ENCODE peak calls at places on chromosomes 2 and 18, in eight cellular contexts. One of them, this sample, is unnamed.

GRCh38 chr2:1701556-1702185 is 42.6 kb downstream of the PXDN start:
- DNase-seq in GM23338: peak
- DNase-seq in NCI-H1417: no peak
- DNase-seq in pons: no peak
- DNase-seq in pulmonary artery endothelial cell: no peak
- DNase-seq in GM13977: no peak
- DNase-seq in NCI-H446: no peak
- DNase-seq in SIG-M5: no peak
- DNase-seq in this sample: no peak

GRCh38 chr2:187890690-187891089 is 336.5 kb upstream of the TFPI start:
- DNase-seq in GM23338: peak
- DNase-seq in NCI-H1417: no peak
- DNase-seq in pons: no peak
- DNase-seq in pulmonary artery endothelial cell: peak
- DNase-seq in GM13977: no peak
- DNase-seq in NCI-H446: no peak
- DNase-seq in SIG-M5: no peak
- DNase-seq in this sample: no peak

GRCh38 chr2:112481050-112481527 is 867 bp upstream of the TTL start:
- DNase-seq in GM23338: peak
- DNase-seq in NCI-H1417: peak
- DNase-seq in pons: peak
- DNase-seq in pulmonary artery endothelial cell: peak
- DNase-seq in GM13977: peak
- DNase-seq in NCI-H446: peak
- DNase-seq in SIG-M5: peak
- DNase-seq in this sample: peak

GRCh38 chr2:71734620-71735019 is 281.3 kb downstream of the DYSF start:
- DNase-seq in GM23338: no peak
- DNase-seq in NCI-H1417: no peak
- DNase-seq in pons: no peak
- DNase-seq in pulmonary artery endothelial cell: no peak
- DNase-seq in GM13977: no peak
- DNase-seq in NCI-H446: no peak
- DNase-seq in SIG-M5: no peak
- DNase-seq in this sample: no peak

GRCh38 chr18:13835202-13835601 is 11.3 kb downstream of the MC5R start:
- DNase-seq in GM23338: peak
- DNase-seq in NCI-H1417: no peak
- DNase-seq in pons: no peak
- DNase-seq in pulmonary artery endothelial cell: no peak
- DNase-seq in GM13977: no peak
- DNase-seq in NCI-H446: no peak
- DNase-seq in SIG-M5: no peak
- DNase-seq in this sample: no peak

GRCh38 chr2:134164306-134164705 is 89.6 kb upstream of the MGAT5 start:
- DNase-seq in GM23338: no peak
- DNase-seq in NCI-H1417: no peak
- DNase-seq in pons: no peak
- DNase-seq in pulmonary artery endothelial cell: no peak
- DNase-seq in GM13977: no peak
- DNase-seq in NCI-H446: no peak
- DNase-seq in SIG-M5: no peak
- DNase-seq in this sample: no peak

GRCh38 chr18:136433-136832 is 21.9 kb upstream of the USP14 start:
- DNase-seq in GM23338: peak
- DNase-seq in NCI-H1417: no peak
- DNase-seq in pons: no peak
- DNase-seq in pulmonary artery endothelial cell: no peak
- DNase-seq in GM13977: no peak
- DNase-seq in NCI-H446: no peak
- DNase-seq in SIG-M5: no peak
- DNase-seq in this sample: no peak

GRCh38 chr2:207528980-207529329 is 807 bp upstream of the CREB1 start:
- DNase-seq in GM23338: peak
- DNase-seq in NCI-H1417: no peak
- DNase-seq in pons: peak
- DNase-seq in pulmonary artery endothelial cell: no peak
- DNase-seq in GM13977: peak
- DNase-seq in NCI-H446: no peak
- DNase-seq in SIG-M5: no peak
- DNase-seq in this sample: no peak

GRCh38 chr2:165219491-165219890 is 15.6 kb upstream of the SCN3A start:
- DNase-seq in GM23338: no peak
- DNase-seq in NCI-H1417: no peak
- DNase-seq in pons: no peak
- DNase-seq in pulmonary artery endothelial cell: no peak
- DNase-seq in GM13977: no peak
- DNase-seq in NCI-H446: no peak
- DNase-seq in SIG-M5: no peak
- DNase-seq in this sample: no peak

GRCh38 chr2:145137211-145137610 is 617.3 kb upstream of the ZEB2 start:
- DNase-seq in GM23338: no peak
- DNase-seq in NCI-H1417: no peak
- DNase-seq in pons: no peak
- DNase-seq in pulmonary artery endothelial cell: no peak
- DNase-seq in GM13977: no peak
- DNase-seq in NCI-H446: no peak
- DNase-seq in SIG-M5: no peak
- DNase-seq in this sample: no peak

GRCh38 chr2:181743723-181744031 is 63.4 kb upstream of the NEUROD1 start:
- DNase-seq in GM23338: no peak
- DNase-seq in NCI-H1417: no peak
- DNase-seq in pons: no peak
- DNase-seq in pulmonary artery endothelial cell: no peak
- DNase-seq in GM13977: no peak
- DNase-seq in NCI-H446: no peak
- DNase-seq in SIG-M5: no peak
- DNase-seq in this sample: no peak

GRCh38 chr2:229342376-229342775 is 71.3 kb upstream of the PID1 start:
- DNase-seq in GM23338: peak
- DNase-seq in NCI-H1417: no peak
- DNase-seq in pons: no peak
- DNase-seq in pulmonary artery endothelial cell: no peak
- DNase-seq in GM13977: no peak
- DNase-seq in NCI-H446: no peak
- DNase-seq in SIG-M5: no peak
- DNase-seq in this sample: no peak

GRCh38 chr18:49139726-49140125 is 189.0 kb upstream of the SMAD7 start:
- DNase-seq in GM23338: no peak
- DNase-seq in NCI-H1417: no peak
- DNase-seq in pons: no peak
- DNase-seq in pulmonary artery endothelial cell: no peak
- DNase-seq in GM13977: no peak
- DNase-seq in NCI-H446: no peak
- DNase-seq in SIG-M5: no peak
- DNase-seq in this sample: no peak

GRCh38 chr2:25977768-25978167 is 4.5 kb downstream of the KIF3C start:
- DNase-seq in GM23338: no peak
- DNase-seq in NCI-H1417: no peak
- DNase-seq in pons: no peak
- DNase-seq in pulmonary artery endothelial cell: no peak
- DNase-seq in GM13977: no peak
- DNase-seq in NCI-H446: no peak
- DNase-seq in SIG-M5: no peak
- DNase-seq in this sample: peak

GRCh38 chr2:152661076-152661475 is 56.2 kb downstream of the PRPF40A start:
- DNase-seq in GM23338: no peak
- DNase-seq in NCI-H1417: no peak
- DNase-seq in pons: no peak
- DNase-seq in pulmonary artery endothelial cell: no peak
- DNase-seq in GM13977: no peak
- DNase-seq in NCI-H446: no peak
- DNase-seq in SIG-M5: no peak
- DNase-seq in this sample: no peak

GRCh38 chr18:79048245-79048632 is 21.0 kb upstream of the ATP9B start:
- DNase-seq in GM23338: no peak
- DNase-seq in NCI-H1417: no peak
- DNase-seq in pons: no peak
- DNase-seq in pulmonary artery endothelial cell: no peak
- DNase-seq in GM13977: no peak
- DNase-seq in NCI-H446: no peak
- DNase-seq in SIG-M5: no peak
- DNase-seq in this sample: no peak

GRCh38 chr2:140679752-140680151 is 1451.1 kb downstream of the LRP1B start:
- DNase-seq in GM23338: no peak
- DNase-seq in NCI-H1417: no peak
- DNase-seq in pons: no peak
- DNase-seq in pulmonary artery endothelial cell: no peak
- DNase-seq in GM13977: no peak
- DNase-seq in NCI-H446: no peak
- DNase-seq in SIG-M5: no peak
- DNase-seq in this sample: no peak

GRCh38 chr2:43125090-43125998 is 101.1 kb downstream of the ZFP36L2 start:
- DNase-seq in GM23338: no peak
- DNase-seq in NCI-H1417: no peak
- DNase-seq in pons: no peak
- DNase-seq in pulmonary artery endothelial cell: no peak
- DNase-seq in GM13977: no peak
- DNase-seq in NCI-H446: no peak
- DNase-seq in SIG-M5: no peak
- DNase-seq in this sample: no peak

GRCh38 chr18:35240664-35241522 is at the start of gene ZNF397:
- DNase-seq in GM23338: peak
- DNase-seq in NCI-H1417: peak
- DNase-seq in pons: peak
- DNase-seq in pulmonary artery endothelial cell: peak
- DNase-seq in GM13977: peak
- DNase-seq in NCI-H446: peak
- DNase-seq in SIG-M5: peak
- DNase-seq in this sample: peak

GRCh38 chr2:156896294-156896693 is 361.2 kb upstream of the GALNT5 start:
- DNase-seq in GM23338: no peak
- DNase-seq in NCI-H1417: no peak
- DNase-seq in pons: no peak
- DNase-seq in pulmonary artery endothelial cell: no peak
- DNase-seq in GM13977: peak
- DNase-seq in NCI-H446: no peak
- DNase-seq in SIG-M5: no peak
- DNase-seq in this sample: no peak

GRCh38 chr18:27652480-27653121 is 467.5 kb upstream of the CHST9 start:
- DNase-seq in GM23338: no peak
- DNase-seq in NCI-H1417: no peak
- DNase-seq in pons: no peak
- DNase-seq in pulmonary artery endothelial cell: no peak
- DNase-seq in GM13977: no peak
- DNase-seq in NCI-H446: no peak
- DNase-seq in SIG-M5: no peak
- DNase-seq in this sample: no peak

GRCh38 chr18:70044626-70045025 is 97.0 kb upstream of the CD226 start:
- DNase-seq in GM23338: no peak
- DNase-seq in NCI-H1417: no peak
- DNase-seq in pons: no peak
- DNase-seq in pulmonary artery endothelial cell: peak
- DNase-seq in GM13977: no peak
- DNase-seq in NCI-H446: no peak
- DNase-seq in SIG-M5: no peak
- DNase-seq in this sample: peak

GRCh38 chr18:9869713-9870430 is 15.9 kb upstream of the TXNDC2 start:
- DNase-seq in GM23338: peak
- DNase-seq in NCI-H1417: no peak
- DNase-seq in pons: no peak
- DNase-seq in pulmonary artery endothelial cell: no peak
- DNase-seq in GM13977: peak
- DNase-seq in NCI-H446: no peak
- DNase-seq in SIG-M5: peak
- DNase-seq in this sample: no peak

GRCh38 chr2:44676379-44676778 is 265.1 kb upstream of the SIX3 start:
- DNase-seq in GM23338: no peak
- DNase-seq in NCI-H1417: no peak
- DNase-seq in pons: no peak
- DNase-seq in pulmonary artery endothelial cell: no peak
- DNase-seq in GM13977: no peak
- DNase-seq in NCI-H446: no peak
- DNase-seq in SIG-M5: no peak
- DNase-seq in this sample: no peak

GRCh38 chr2:120624738-120625446 is 110.8 kb upstream of the GLI2 start:
- DNase-seq in GM23338: no peak
- DNase-seq in NCI-H1417: no peak
- DNase-seq in pons: no peak
- DNase-seq in pulmonary artery endothelial cell: no peak
- DNase-seq in GM13977: no peak
- DNase-seq in NCI-H446: no peak
- DNase-seq in SIG-M5: no peak
- DNase-seq in this sample: no peak

This sample was measured in T1000.